ENCODE peak calls at places on chromosomes 12 and 14, in ten cellular contexts. P, K, X, Z, U, H, R, Q, Y and M are unnamed samples.

GRCh38 chr14:50237448-50237847 is 6.1 kb upstream of the SOS2 start:
- DNase-seq in P (no peak), K (no peak), X (no peak), Z (no peak), U (no peak), H (no peak), R (no peak), Q (no peak), Y (no peak), M (no peak)

GRCh38 chr14:68771631-68772030 is 21.2 kb downstream of the ZFP36L1 start:
- DNase-seq in P (no peak), K (no peak), X (no peak), Z (no peak), U (no peak), H (no peak), R (no peak), Q (peak; percentile 45), Y (no peak), M (no peak)

GRCh38 chr12:75665216-75665615 is 153.8 kb upstream of the KRR1 start:
- DNase-seq in P (no peak), K (no peak), X (no peak), Z (no peak), U (no peak), H (no peak), R (no peak), Q (no peak), Y (no peak), M (no peak)

GRCh38 chr12:60333461-60333860 is 737.6 kb downstream of the SLC16A7 start:
- DNase-seq in P (no peak), K (no peak), X (no peak), Z (no peak), U (no peak), H (no peak), R (no peak), Q (no peak), Y (no peak), M (no peak)

GRCh38 chr14:101808894-101809670 is 47.6 kb downstream of the PPP2R5C start:
- DNase-seq in P (no peak), K (no peak), X (no peak), Z (no peak), U (no peak), H (no peak), R (no peak), Q (no peak), Y (no peak), M (no peak)

GRCh38 chr14:100767788-100768536 is 41.3 kb downstream of the DLK1 start:
- DNase-seq in P (no peak), K (no peak), X (no peak), Z (peak; percentile 14), U (no peak), H (no peak), R (no peak), Q (no peak), Y (no peak), M (no peak)

GRCh38 chr12:115313929-115314328 is 630.0 kb upstream of the TBX3 start:
- DNase-seq in P (no peak), K (no peak), X (peak; percentile 56), Z (no peak), U (no peak), H (peak; percentile 55), R (no peak), Q (no peak), Y (peak; percentile 75), M (no peak)

GRCh38 chr12:29907486-29907885 is 123.7 kb upstream of the TMTC1 start:
- DNase-seq in P (no peak), K (no peak), X (no peak), Z (no peak), U (no peak), H (no peak), R (no peak), Q (no peak), Y (no peak), M (no peak)

GRCh38 chr12:24479131-24479530 is 469.8 kb downstream of the BCAT1 start:
- DNase-seq in P (no peak), K (no peak), X (no peak), Z (no peak), U (no peak), H (no peak), R (no peak), Q (no peak), Y (no peak), M (no peak)

GRCh38 chr12:71578694-71579258 is 84.9 kb downstream of the ZFC3H1 start:
- DNase-seq in P (no peak), K (no peak), X (no peak), Z (no peak), U (no peak), H (no peak), R (no peak), Q (no peak), Y (no peak), M (no peak)

GRCh38 chr14:48350971-48351370 is 675.6 kb upstream of the MDGA2 start:
- DNase-seq in P (no peak), K (no peak), X (peak; percentile 82), Z (no peak), U (no peak), H (no peak), R (no peak), Q (no peak), Y (peak; percentile 67), M (no peak)

GRCh38 chr14:63677891-63678379 is 36.3 kb upstream of the WDR89 start:
- DNase-seq in P (no peak), K (peak; percentile 30), X (peak; percentile 69), Z (no peak), U (no peak), H (peak; percentile 11), R (no peak), Q (no peak), Y (peak; percentile 14), M (peak; percentile 44)

GRCh38 chr12:132277961-132278360 is 51.4 kb downstream of the GALNT9 start:
- DNase-seq in P (no peak), K (no peak), X (no peak), Z (no peak), U (no peak), H (no peak), R (no peak), Q (no peak), Y (no peak), M (no peak)

GRCh38 chr12:118979763-118980406 is 1.5 kb upstream of the SRRM4 start:
- DNase-seq in P (no peak), K (peak; percentile 24), X (no peak), Z (peak; percentile 95), U (peak; percentile 46), H (no peak), R (no peak), Q (peak; percentile 39), Y (peak; percentile 48), M (no peak)

GRCh38 chr14:36518031-36518585 is 1.9 kb downstream of the NKX2-1 start:
- DNase-seq in P (no peak), K (no peak), X (no peak), Z (peak; percentile 72), U (no peak), H (no peak), R (no peak), Q (no peak), Y (no peak), M (no peak)

GRCh38 chr14:99286761-99287160 is 14.8 kb upstream of the BCL11B start:
- DNase-seq in P (no peak), K (no peak), X (no peak), Z (no peak), U (no peak), H (no peak), R (no peak), Q (no peak), Y (no peak), M (no peak)
- H3K4me3 ChIP-seq in P (no peak overlapping the region), K (no peak overlapping the region), X (no peak overlapping the region), Z (no peak overlapping the region), U (no peak overlapping the region), H (no peak overlapping the region), R (no peak overlapping the region), Q (no peak overlapping the region), Y (no peak overlapping the region), M (no peak overlapping the region)

GRCh38 chr12:87344699-87345098 is 684.5 kb downstream of the C12orf50 start:
- DNase-seq in P (no peak), K (no peak), X (no peak), Z (no peak), U (no peak), H (no peak), R (no peak), Q (no peak), Y (peak; percentile 11), M (no peak)
- TF ChIP-seq CTCF in P (no peak), K (no peak), X (peak; percentile 26), Z (peak; percentile 68), U (no peak), H (peak; percentile 3), R (no peak), Q (no peak), Y (peak; percentile 41), M (no peak)

GRCh38 chr12:50400638-50401382 is at the start of gene LARP4:
- DNase-seq in P (peak; percentile 91), K (peak; percentile 94), X (peak; percentile 82), Z (peak; percentile 99), U (peak; percentile 94), H (peak; percentile 85), R (peak; percentile 84), Q (peak; percentile 95), Y (peak; percentile 96), M (peak; percentile 50)

GRCh38 chr12:50404307-50404706 is 3.6 kb downstream of the LARP4 start:
- DNase-seq in P (no peak), K (no peak), X (no peak), Z (no peak), U (no peak), H (no peak), R (no peak), Q (no peak), Y (no peak), M (no peak)

GRCh38 chr12:50401383-50402155 is 884 bp downstream of the LARP4 start:
- DNase-seq in P (peak; percentile 20), K (peak; percentile 13), X (no peak), Z (peak; percentile 36), U (no peak), H (no peak), R (no peak), Q (peak; percentile 51), Y (peak; percentile 55), M (no peak)

GRCh38 chr12:50402270-50403000 is 1.8 kb downstream of the LARP4 start:
- DNase-seq in P (no peak), K (no peak), X (no peak), Z (peak; percentile 14), U (no peak), H (no peak), R (no peak), Q (no peak), Y (peak; percentile 22), M (no peak)

DNA sequence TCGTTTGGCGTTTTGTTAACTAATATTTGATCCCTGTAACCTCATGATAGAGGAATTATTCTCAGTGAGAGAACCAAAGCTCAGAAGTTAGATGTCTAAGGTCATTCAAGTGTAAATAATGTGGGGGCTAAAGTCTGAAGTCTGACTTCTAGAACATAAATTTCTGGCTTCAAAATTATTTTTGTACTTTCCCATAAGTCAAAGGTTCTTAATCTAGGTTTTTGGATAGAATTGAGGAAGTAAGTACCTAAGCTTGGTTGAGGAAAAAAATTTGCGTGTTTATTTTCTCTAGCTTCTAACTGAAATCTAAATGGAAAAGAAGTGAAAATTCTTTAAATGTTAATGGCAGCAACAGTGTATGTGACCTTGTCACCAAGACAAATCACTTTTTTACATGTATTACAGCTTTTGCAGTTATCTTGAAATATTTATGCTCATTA is 2.3 kb downstream of the LARP4 start:
- DNase-seq in P (no peak), K (no peak), X (no peak), Z (no peak), U (no peak), H (no peak), R (no peak), Q (no peak), Y (no peak), M (no peak)
- H3K4me3 ChIP-seq in P (peak overlapping the region; percentile 93), K (peak overlapping the region; percentile 66), X (peak overlapping the region; percentile 89), Z (peak overlapping the region; percentile 95), U (no peak overlapping the region), H (peak overlapping the region; percentile 92), R (no peak overlapping the region), Q (no peak overlapping the region), Y (peak overlapping the region; percentile 92), M (peak overlapping the region; percentile 91)

GRCh38 chr12:20000229-20000869 is 368.0 kb upstream of the PDE3A start:
- DNase-seq in P (no peak), K (no peak), X (no peak), Z (peak; percentile 38), U (no peak), H (no peak), R (no peak), Q (no peak), Y (no peak), M (no peak)
- TF ChIP-seq CTCF in P (no peak), K (no peak), X (no peak), Z (no peak), U (no peak), H (no peak), R (no peak), Q (no peak), Y (no peak), M (no peak)